ENCODE peak calls at places on chromosomes 3 and 15, in nine cellular contexts. O is WTC11; R is HFF-Myc; J is activated naive CD8-positive, alpha-beta T cell treated with anti-CD3 and anti-CD28 coated beads, Interleukin-2, amount 50 U/mL, for 24 hours; M is activated B cell treated with CpG ODN at 0.5 μM for 24 hours; Q is adipocyte; Y is SW480; W is ecto neural progenitor cell; D is germinal center. V is an unnamed sample.
A peak's percentile ranks its signal among the peaks of the same experiment; 100 is the strongest.

GRCh38 chr3:30776186-30776815 is 118.2 kb downstream of the GADL1 start:
- DNase-seq in O (no peak), R (no peak), J (no peak), M (no peak), Q (no peak), Y (no peak), W (no peak), D (no peak), V (no peak)

GRCh38 chr15:36362508-36362907 is 216.9 kb upstream of the CDIN1 start:
- DNase-seq in O (no peak), R (no peak), J (no peak), M (no peak), Q (no peak), Y (no peak), W (no peak), D (no peak), V (no peak)

GRCh38 chr3:171018151-171018935 is 8.2 kb downstream of the SLC2A2 start:
- DNase-seq in O (peak; percentile 43), R (no peak), J (no peak), M (no peak), Q (peak; percentile 27), Y (no peak), W (no peak), D (no peak), V (no peak)

GRCh38 chr15:101132390-101133180 is 119.3 kb downstream of the CHSY1 start:
- DNase-seq in O (no peak), R (no peak), J (no peak), M (no peak), Q (no peak), Y (no peak), W (no peak), D (no peak), V (no peak)

GRCh38 chr15:25180606-25181289 is 226.0 kb downstream of the SNRPN start:
- DNase-seq in O (peak; percentile 5), R (no peak), J (no peak), M (no peak), Q (no peak), Y (no peak), W (no peak), D (no peak), V (no peak)

GRCh38 chr15:79635897-79636596 is 203.9 kb downstream of the MINAR1 start:
- DNase-seq in O (no peak), R (no peak), J (no peak), M (no peak), Q (no peak), Y (no peak), W (no peak), D (no peak), V (no peak)

GRCh38 chr15:87817553-87817952 is 439.0 kb downstream of the NTRK3 start:
- DNase-seq in O (no peak), R (no peak), J (no peak), M (no peak), Q (peak; percentile 3), Y (no peak), W (no peak), D (no peak), V (no peak)

GRCh38 chr3:10334461-10334860 is 13.5 kb upstream of the SEC13 start:
- DNase-seq in O (peak; percentile 42), R (no peak), J (no peak), M (no peak), Q (peak; percentile 24), Y (no peak), W (no peak), D (no peak), V (no peak)

GRCh38 chr3:60104045-60104444 is 1054.2 kb upstream of the CFAP20DC start:
- DNase-seq in O (no peak), R (no peak), J (no peak), M (no peak), Q (no peak), Y (no peak), W (no peak), D (no peak), V (no peak)

GRCh38 chr3:153052096-153052460 is 109.9 kb upstream of the RAP2B start:
- DNase-seq in O (no peak), R (peak; percentile 68), J (no peak), M (no peak), Q (peak; percentile 73), Y (no peak), W (no peak), D (no peak), V (no peak)

GRCh38 chr3:152383136-152383606 is 114.4 kb downstream of the MBNL1 start:
- DNase-seq in O (no peak), R (no peak), J (no peak), M (no peak), Q (no peak), Y (no peak), W (no peak), D (no peak), V (no peak)

GRCh38 chr3:50551293-50552057 is 16.1 kb downstream of the C3orf18 start:
- DNase-seq in O (no peak), R (no peak), J (no peak), M (no peak), Q (no peak), Y (no peak), W (no peak), D (no peak), V (no peak)

GRCh38 chr15:95946946-95947345 is 383.6 kb upstream of the NR2F2 start:
- DNase-seq in O (no peak), R (no peak), J (no peak), M (no peak), Q (no peak), Y (no peak), W (no peak), D (no peak), V (no peak)

GRCh38 chr15:40252141-40252437 is 13.2 kb downstream of the PAK6 start:
- DNase-seq in O (no peak), R (no peak), J (no peak), M (no peak), Q (no peak), Y (no peak), W (no peak), D (no peak), V (no peak)

GRCh38 chr3:133831966-133832801 is 26.6 kb downstream of the SRPRB start:
- DNase-seq in O (no peak), R (no peak), J (no peak), M (no peak), Q (no peak), Y (peak; percentile 10), W (no peak), D (no peak), V (no peak)

GRCh38 chr3:46821553-46821952 is 41.7 kb downstream of the MYL3 start:
- DNase-seq in O (no peak), R (no peak), J (no peak), M (no peak), Q (no peak), Y (no peak), W (no peak), D (no peak), V (no peak)

GRCh38 chr15:77821188-77821958 is 188.7 kb upstream of the LINGO1 start:
- DNase-seq in O (peak; percentile 82), R (peak; percentile 4), J (peak; percentile 58), M (no peak), Q (peak; percentile 85), Y (peak; percentile 63), W (peak; percentile 81), D (peak; percentile 49), V (peak; percentile 77)

GRCh38 chr3:71129611-71130515 is 453.7 kb downstream of the FOXP1 start:
- DNase-seq in O (no peak), R (no peak), J (peak; percentile 25), M (no peak), Q (peak; percentile 83), Y (peak; percentile 24), W (no peak), D (no peak), V (no peak)

GRCh38 chr15:101252836-101253235 is 988 bp upstream of the CHSY1 start:
- DNase-seq in O (no peak), R (no peak), J (no peak), M (no peak), Q (no peak), Y (no peak), W (no peak), D (no peak), V (no peak)

GRCh38 chr3:72379500-72380187 is 468.6 kb downstream of the SHQ1 start:
- DNase-seq in O (no peak), R (no peak), J (no peak), M (no peak), Q (peak; percentile 55), Y (no peak), W (no peak), D (no peak), V (no peak)

GRCh38 chr15:70857547-70858265 is 3.7 kb upstream of the LARP6 start:
- DNase-seq in O (no peak), R (no peak), J (no peak), M (no peak), Q (peak; percentile 48), Y (no peak), W (no peak), D (no peak), V (no peak)

GRCh38 chr3:129829640-129830039 is 63.9 kb downstream of the TMCC1 start:
- DNase-seq in O (peak; percentile 23), R (peak; percentile 48), J (no peak), M (no peak), Q (peak; percentile 92), Y (peak; percentile 82), W (no peak), D (peak; percentile 33), V (peak; percentile 24)

GRCh38 chr15:53978248-53978906 is at the start of gene UNC13C:
- DNase-seq in O (peak; percentile 77), R (no peak), J (no peak), M (no peak), Q (peak; percentile 0), Y (no peak), W (peak; percentile 68), D (no peak), V (no peak)

GRCh38 chr3:133570139-133570936 is 3.1 kb upstream of the CDV3 start:
- DNase-seq in O (no peak), R (no peak), J (no peak), M (no peak), Q (peak; percentile 81), Y (peak; percentile 42), W (no peak), D (no peak), V (no peak)

GRCh38 chr3:124847863-124848262 is 39.3 kb downstream of the ITGB5 start:
- DNase-seq in O (no peak), R (no peak), J (no peak), M (no peak), Q (no peak), Y (no peak), W (no peak), D (no peak), V (no peak)

GRCh38 chr3:4752201-4753072 is 226.8 kb upstream of the BHLHE40 start:
- DNase-seq in O (no peak), R (no peak), J (no peak), M (no peak), Q (peak; percentile 9), Y (peak; percentile 83), W (no peak), D (no peak), V (no peak)

GRCh38 chr15:58793862-58794261 is 22.8 kb downstream of the MINDY2 start:
- DNase-seq in O (no peak), R (no peak), J (no peak), M (no peak), Q (no peak), Y (peak; percentile 92), W (no peak), D (no peak), V (no peak)

GRCh38 chr3:59710556-59710953 is 660.7 kb upstream of the CFAP20DC start:
- DNase-seq in O (no peak), R (no peak), J (no peak), M (no peak), Q (no peak), Y (no peak), W (no peak), D (no peak), V (no peak)

GRCh38 chr3:57446318-57446841 is 97.8 kb downstream of the DNAH12 start:
- DNase-seq in O (no peak), R (peak; percentile 38), J (no peak), M (no peak), Q (peak; percentile 74), Y (no peak), W (no peak), D (no peak), V (no peak)

V was measured in GM20000.